ENCODE peak calls at places on chromosomes 6 and 20, in six cellular contexts. I is upper lobe of left lung, P is lower lobe of right lung, O is brain microvascular endothelial cell, L is fibroblast of lung, S is DND-41. X is an unnamed sample.

GRCh38 chr6:161557333-161558107 is 283.7 kb upstream of the AGPAT4 start:
- DNase-seq in I (no peak), P (no peak), O (no peak), L (no peak), S (no peak), X (no peak)

GRCh38 chr6:117389227-117390057 is 36.3 kb downstream of the ROS1 start:
- DNase-seq in I (no peak), P (no peak), O (no peak), L (no peak), S (no peak), X (no peak)

GRCh38 chr6:31479151-31479932 is 18.6 kb upstream of the MICB start:
- DNase-seq in I (no peak), P (no peak), O (no peak), L (no peak), S (no peak), X (no peak)

GRCh38 chr6:134910596-134910935 is 39.3 kb downstream of the ALDH8A1 start:
- DNase-seq in I (no peak), P (no peak), O (no peak), L (no peak), S (no peak), X (no peak)

GRCh38 chr6:145209312-145209711 is 526.0 kb downstream of the EPM2A start:
- DNase-seq in I (no peak), P (no peak), O (peak), L (no peak), S (no peak), X (no peak)

GRCh38 chr6:103800131-103800670 is 1059.5 kb downstream of the HACE1 start:
- DNase-seq in I (no peak), P (no peak), O (no peak), L (no peak), S (no peak), X (no peak)

GRCh38 chr6:16737926-16738325 is 23.3 kb downstream of the ATXN1 start:
- DNase-seq in I (no peak), P (no peak), O (no peak), L (no peak), S (no peak), X (no peak)

GRCh38 chr6:156883497-156884252 is 106.5 kb downstream of the ARID1B start:
- DNase-seq in I (peak), P (no peak), O (no peak), L (peak), S (no peak), X (peak)

GRCh38 chr6:43682724-43683429 is 4.7 kb downstream of the MRPS18A start:
- DNase-seq in I (no peak), P (no peak), O (no peak), L (no peak), S (no peak), X (no peak)

GRCh38 chr6:4486543-4487319 is 289.5 kb upstream of the CDYL start:
- DNase-seq in I (no peak), P (no peak), O (no peak), L (no peak), S (no peak), X (no peak)

GRCh38 chr20:14928083-14928482 is 590.7 kb upstream of the FLRT3 start:
- DNase-seq in I (no peak), P (no peak), O (no peak), L (no peak), S (no peak), X (no peak)

GRCh38 chr6:154232013-154232920 is 124.3 kb downstream of the IPCEF1 start:
- DNase-seq in I (no peak), P (no peak), O (peak), L (peak), S (no peak), X (no peak)

GRCh38 chr6:112258636-112259336 is 4.4 kb upstream of the LAMA4 start:
- DNase-seq in I (no peak), P (no peak), O (no peak), L (no peak), S (no peak), X (no peak)

GRCh38 chr6:55180258-55180657 is 5.9 kb downstream of the HCRTR2 start:
- DNase-seq in I (no peak), P (no peak), O (no peak), L (no peak), S (no peak), X (no peak)

GRCh38 chr6:55174211-55175013 is at the start of gene HCRTR2:
- DNase-seq in I (no peak), P (no peak), O (no peak), L (peak), S (no peak), X (no peak)

GRCh38 chr6:55176958-55177357 is 2.6 kb downstream of the HCRTR2 start:
- DNase-seq in I (no peak), P (no peak), O (peak), L (peak), S (no peak), X (no peak)

GRCh38 chr6:55175078-55175777 is 913 bp downstream of the HCRTR2 start:
- DNase-seq in I (no peak), P (no peak), O (no peak), L (no peak), S (no peak), X (no peak)

DNA sequence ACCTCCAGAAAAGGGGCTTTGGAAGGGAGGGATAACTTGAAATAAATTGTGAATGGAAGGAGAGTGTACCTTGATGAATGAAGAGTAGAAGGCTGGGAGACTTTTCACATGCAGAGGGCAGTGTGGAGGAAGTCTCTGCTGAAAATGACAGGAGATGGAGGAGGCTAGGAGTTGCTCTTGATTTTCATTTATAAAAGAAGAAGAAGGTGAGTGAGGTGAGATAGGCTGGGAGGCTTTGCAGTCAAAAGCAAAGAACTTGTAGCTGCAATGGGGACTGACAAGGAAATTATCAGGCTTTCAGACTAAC is 1.4 kb downstream of the HCRTR2 start:
- DNase-seq in I (no peak), P (no peak), O (no peak), L (no peak), S (no peak), X (no peak)
- TF ChIP-seq CTCF in I (no peak), P (no peak), O (no peak), L (no peak), S (no peak), X (no peak)

GRCh38 chr6:10719386-10720228 is 3.3 kb upstream of the TMEM14C start:
- DNase-seq in I (no peak), P (no peak), O (peak), L (peak), S (peak), X (no peak)

GRCh38 chr6:10722820-10723651 is at the start of gene TMEM14C:
- DNase-seq in I (peak), P (peak), O (peak), L (peak), S (peak), X (peak)

GRCh38 chr6:10720229-10720959 is 2.5 kb upstream of the TMEM14C start:
- DNase-seq in I (peak), P (peak), O (no peak), L (peak), S (peak), X (no peak)

GRCh38 chr6:10722570-10722819 is 375 bp upstream of the TMEM14C start:
- DNase-seq in I (no peak), P (no peak), O (no peak), L (no peak), S (no peak), X (no peak)

DNA sequence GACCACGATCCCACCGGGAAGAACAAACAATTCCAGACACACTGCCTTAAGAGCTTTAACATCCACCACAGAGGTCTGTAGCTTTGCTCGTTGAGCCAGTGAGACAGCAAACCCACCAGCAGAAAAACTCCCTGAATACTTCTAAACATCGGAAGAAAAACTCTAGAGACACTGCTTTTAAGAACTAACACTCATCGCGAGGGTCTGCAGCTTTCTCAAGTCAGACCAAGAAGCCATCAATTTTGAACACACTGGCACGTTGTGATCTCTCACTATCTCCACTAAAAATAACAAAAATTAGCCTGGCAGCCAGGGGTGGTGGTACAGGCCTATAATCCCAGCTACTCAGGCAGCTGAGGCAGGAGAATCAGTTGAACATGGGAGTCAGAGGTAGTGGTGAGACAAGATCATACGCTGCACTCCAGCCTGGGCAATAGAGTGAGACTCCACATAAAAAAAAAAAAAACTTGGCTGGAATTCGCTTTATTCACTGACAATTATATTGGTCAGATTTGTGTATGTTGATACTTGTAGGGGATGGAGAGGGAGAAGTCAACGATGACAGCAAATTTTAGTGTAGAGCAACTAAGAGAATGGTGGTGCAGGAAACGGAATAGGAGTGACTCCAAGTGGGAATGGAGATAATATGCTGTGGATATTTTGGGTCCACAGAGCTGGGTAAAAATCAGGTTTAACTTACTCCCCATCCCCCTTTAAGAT is 860 bp upstream of the TMEM14C start:
- DNase-seq in I (no peak), P (no peak), O (no peak), L (no peak), S (peak), X (no peak)
- H3K4me3 ChIP-seq in I (peak), P (peak), O (peak), L (peak), S (peak), X (peak)

GRCh38 chr6:170289971-170290305 is 940 bp downstream of the DLL1 start:
- DNase-seq in I (no peak), P (no peak), O (no peak), L (no peak), S (no peak), X (no peak)
- TF ChIP-seq CTCF in I (no peak), P (no peak), O (no peak), L (no peak), S (no peak), X (no peak)

GRCh38 chr20:35619196-35620095 is 3.8 kb downstream of the SPAG4 start:
- DNase-seq in I (peak), P (peak), O (peak), L (peak), S (peak), X (peak)
- H3K4me3 ChIP-seq in I (peak), P (peak), O (peak), L (peak), S (peak), X (peak)

DNA sequence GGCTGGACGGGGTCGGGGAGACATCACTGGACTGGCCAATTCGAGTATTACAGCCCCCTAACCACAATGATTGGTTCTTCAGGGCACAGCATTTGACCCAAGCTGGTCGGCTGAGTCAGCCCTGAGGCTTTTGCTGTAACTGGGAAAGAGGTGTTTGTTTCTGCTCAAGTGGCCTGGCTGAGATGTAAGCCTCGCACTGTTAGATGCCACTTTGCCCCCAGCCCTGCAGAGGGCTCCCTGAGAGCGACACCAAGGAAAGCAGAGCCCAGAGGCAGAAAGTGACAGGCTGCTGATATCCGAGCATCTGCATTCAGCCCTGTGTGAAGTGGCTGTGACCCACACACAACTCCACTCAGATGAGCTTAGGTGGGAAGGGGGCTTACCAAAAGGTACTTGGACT is 19.4 kb downstream of the ERGIC3 start:
- DNase-seq in I (peak), P (no peak), O (peak), L (peak), S (peak), X (peak)
- TF ChIP-seq CTCF in I (no peak), P (peak), O (peak), L (peak), S (peak), X (peak)

GRCh38 chr6:11096109-11096508 is 2.5 kb downstream of the SMIM13 start:
- DNase-seq in I (peak), P (no peak), O (peak), L (peak), S (peak), X (peak)
- H3K4me3 ChIP-seq in I (no peak), P (no peak), O (peak), L (peak), S (no peak), X (peak)

GRCh38 chr6:23003671-23004598 is 434.6 kb downstream of the HDGFL1 start:
- DNase-seq in I (no peak), P (no peak), O (peak), L (peak), S (no peak), X (no peak)
- TF ChIP-seq CTCF in I (no peak), P (no peak), O (no peak), L (peak), S (no peak), X (no peak)

GRCh38 chr6:136087986-136088385 is 162.1 kb downstream of the MTFR2 start:
- DNase-seq in I (no peak), P (no peak), O (peak), L (peak), S (no peak), X (no peak)
- H3K4me3 ChIP-seq in I (no peak), P (no peak), O (no peak), L (no peak), S (no peak), X (no peak)

DNA sequence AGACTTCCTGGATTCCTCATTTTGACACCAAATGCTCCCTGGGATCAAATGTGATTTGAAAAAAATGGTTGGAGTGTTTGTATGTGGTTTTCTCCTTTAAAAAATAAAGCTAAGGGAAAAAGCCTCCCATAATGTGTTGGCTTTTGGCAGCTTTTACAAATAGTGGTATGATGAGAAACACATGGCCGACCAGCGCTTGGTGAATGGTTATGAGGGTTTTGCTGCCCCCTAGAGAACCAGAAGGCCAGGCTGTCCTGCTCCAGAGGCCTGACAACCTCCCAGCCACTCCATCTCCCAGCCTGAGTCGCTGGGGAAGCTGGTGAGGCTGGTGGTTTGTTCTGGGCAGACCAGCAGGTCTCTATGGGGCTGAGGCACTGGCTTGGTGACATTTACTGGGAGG is 69.3 kb downstream of the CLIC5 start:
- DNase-seq in I (no peak), P (no peak), O (no peak), L (peak), S (peak), X (no peak)
- TF ChIP-seq CTCF in I (no peak), P (peak), O (peak), L (peak), S (peak), X (peak)

X was measured in GM12865.